ENCODE peak calls at places on chromosomes 12 and 14, in four cellular contexts. V is fibroblast of lung, H is tibial artery, U is endothelial cell of umbilical vein. X is an unnamed sample. For H3K4me1, the result is how much of the 10 kb centered on the place peaks cover.

GRCh38 chr14:33618361-33619095 is 332.3 kb downstream of the EGLN3 start:
- DNase-seq in U (no peak), V (no peak), H (no peak), X (no peak)

GRCh38 chr12:124500232-124501079 is 67.0 kb downstream of the NCOR2 start:
- DNase-seq in V (no peak), U (no peak), H (no peak), X (peak)

GRCh38 chr12:41277019-41277770 is 89.1 kb downstream of the PDZRN4 start:
- DNase-seq in U (peak), H (no peak), V (peak), X (peak)

GRCh38 chr12:12974211-12974610 is 22.2 kb upstream of the GPRC5D start:
- DNase-seq in U (no peak), V (no peak), H (no peak), X (no peak)

GRCh38 chr14:90105756-90106155 is 44.0 kb downstream of the KCNK13 start:
- DNase-seq in V (no peak), H (no peak), U (no peak), X (no peak)

GRCh38 chr12:121294151-121294889 is 2.2 kb downstream of the CAMKK2 start:
- DNase-seq in V (no peak), U (no peak), H (no peak), X (no peak)

GRCh38 chr12:53047221-53048032 is 2.4 kb upstream of the TNS2 start:
- DNase-seq in H (peak), V (peak), U (peak), X (peak)

GRCh38 chr12:15701721-15702156 is 87.4 kb downstream of the EPS8 start:
- DNase-seq in U (peak), H (no peak), V (peak), X (no peak)

GRCh38 chr12:94147991-94148840 is at the start of gene PLXNC1:
- DNase-seq in U (no peak), V (peak), H (no peak), X (peak)

GRCh38 chr14:104135121-104135903 is 3.1 kb upstream of the KIF26A start:
- DNase-seq in H (no peak), U (peak), V (no peak), X (peak)

GRCh38 chr12:111413442-111414086 is 7.8 kb downstream of the SH2B3 start:
- DNase-seq in U (peak), H (no peak), V (peak), X (peak)

GRCh38 chr14:63896278-63896720 is 43.5 kb downstream of the SYNE2 start:
- DNase-seq in V (peak), U (peak), H (peak), X (no peak)

GRCh38 chr14:35140718-35141581 is 18.6 kb downstream of the PRORP start:
- DNase-seq in V (peak), H (no peak), U (peak), X (no peak)

GRCh38 chr14:78143489-78144145 is 26.6 kb upstream of the NRXN3 start:
- DNase-seq in V (no peak), U (no peak), H (no peak), X (no peak)

GRCh38 chr12:32505067-32505466 is 105.7 kb downstream of the FGD4 start:
- DNase-seq in V (peak), U (no peak), H (no peak), X (no peak)

GRCh38 chr12:32508626-32509025 is 109.3 kb downstream of the FGD4 start:
- DNase-seq in H (no peak), V (no peak), U (no peak), X (no peak)

GRCh38 chr12:32505546-32505945 is 106.2 kb downstream of the FGD4 start:
- DNase-seq in V (no peak), H (no peak), U (peak), X (no peak)

GRCh38 chr12:32509328-32510122 is 110.2 kb downstream of the FGD4 start:
- DNase-seq in U (no peak), H (no peak), V (no peak), X (no peak)

GRCh38 chr12:32507559-32508276 is 108.4 kb downstream of the FGD4 start:
- DNase-seq in V (no peak), U (no peak), H (no peak), X (no peak)
- H3K4me1 ChIP-seq in V (under half), U (under half), H (under half), X (under half)

GRCh38 chr12:108640802-108641445 is 7.2 kb upstream of the SELPLG start:
- DNase-seq in H (peak), V (no peak), U (no peak), X (peak)
- H3K4me1 ChIP-seq in H (under half), V (under half), U (under half), X (under half)

GRCh38 chr12:2284321-2284813 is 231.6 kb downstream of the CACNA1C start:
- DNase-seq in V (peak), H (peak), U (no peak), X (no peak)
- H3K4me1 ChIP-seq in V (under half), H (half or more), U (under half), X (under half)

DNA sequence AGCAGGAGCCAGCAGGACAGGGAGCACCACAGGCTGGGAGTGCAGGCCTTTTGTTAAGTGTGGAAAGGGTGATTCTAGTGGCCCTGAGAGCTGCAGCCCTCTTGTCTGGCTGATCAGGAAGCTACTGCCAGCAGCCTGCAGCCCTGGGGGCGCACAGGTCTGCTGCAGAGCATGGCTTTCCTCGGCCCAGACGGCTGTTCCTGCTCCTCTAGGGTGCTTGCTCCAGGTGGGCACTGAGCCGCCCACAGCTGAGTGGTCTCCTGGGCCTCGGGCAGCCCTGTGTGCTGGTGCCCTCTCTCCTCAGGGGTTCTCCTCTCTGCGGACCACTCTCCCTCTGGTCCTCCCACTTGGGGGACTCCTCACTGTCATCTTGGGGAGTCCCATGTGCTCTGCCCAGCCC is 18.9 kb downstream of the CCDC88C start:
- DNase-seq in V (no peak), H (no peak), U (no peak), X (no peak)
- H3K4me1 ChIP-seq in V (under half), H (under half), U (under half), X (half or more)

DNA sequence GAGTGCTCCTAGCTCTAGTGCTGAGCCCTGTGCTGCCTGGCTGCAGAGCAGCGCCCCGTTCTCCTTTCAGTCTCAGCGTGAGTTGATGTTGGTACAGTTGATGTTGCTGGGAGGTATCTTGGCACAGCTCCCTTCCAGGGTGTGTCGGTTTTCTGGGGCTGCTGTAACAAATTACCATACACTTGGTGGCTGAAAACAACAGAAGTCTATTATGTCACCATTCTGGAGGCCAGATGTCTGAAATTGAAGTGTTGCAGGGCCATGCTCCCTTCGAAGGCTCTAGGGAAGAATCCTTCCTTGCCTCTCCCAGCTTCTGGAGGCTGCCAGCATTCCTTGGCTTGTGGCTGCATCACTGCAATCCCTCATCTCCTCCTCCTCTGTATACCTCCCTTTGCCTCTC is 151.4 kb downstream of the TSPAN9 start:
- DNase-seq in U (no peak), V (no peak), H (no peak), X (no peak)
- H3K4me1 ChIP-seq in U (under half), V (under half), H (under half), X (under half)